ENCODE peak calls at places on chromosomes 7 and 10, in four cellular contexts. X, G, M and U are unnamed samples. For H3K4me1, the result is how much of the 10 kb centered on the place peaks cover.

GRCh38 chr10:57849726-57850357 is 417.9 kb downstream of the IPMK start:
- DNase-seq in X (no peak), G (peak), M (no peak), U (no peak)

GRCh38 chr7:78850093-78850740 is 603.2 kb downstream of the MAGI2 start:
- DNase-seq in X (no peak), G (no peak), M (no peak), U (no peak)

GRCh38 chr7:25244193-25244592 is 15.9 kb upstream of the NPVF start:
- DNase-seq in X (no peak), G (no peak), M (no peak), U (no peak)

GRCh38 chr10:131177431-131178327 is 133.8 kb downstream of the TCERG1L start:
- DNase-seq in X (peak), G (no peak), M (no peak), U (no peak)

GRCh38 chr7:158549176-158549833 is 38.3 kb downstream of the PTPRN2 start:
- DNase-seq in X (no peak), G (no peak), M (peak), U (no peak)

GRCh38 chr7:151436446-151437162 is 3.3 kb downstream of the CRYGN start:
- DNase-seq in X (peak), G (no peak), M (no peak), U (peak)

GRCh38 chr7:51430480-51431086 is 114.0 kb upstream of the COBL start:
- DNase-seq in X (no peak), G (peak), M (peak), U (no peak)

GRCh38 chr7:152341039-152341913 is 94.5 kb downstream of the KMT2C start:
- DNase-seq in X (no peak), G (peak), M (peak), U (no peak)

GRCh38 chr10:77310288-77310687 is 327.3 kb downstream of the KCNMA1 start:
- DNase-seq in X (no peak), G (no peak), M (no peak), U (no peak)

GRCh38 chr7:69844264-69844868 is 246.1 kb downstream of the AUTS2 start:
- DNase-seq in X (no peak), G (no peak), M (no peak), U (no peak)
- H3K4me1 ChIP-seq in X (under half), G (under half), M (under half), U (under half)

GRCh38 chr7:134828361-134828760 is 48.9 kb downstream of the CALD1 start:
- DNase-seq in X (no peak), G (peak), M (no peak), U (no peak)

GRCh38 chr7:134827889-134828288 is 48.5 kb downstream of the CALD1 start:
- DNase-seq in X (peak), G (peak), M (no peak), U (no peak)

GRCh38 chr7:134826105-134826504 is 46.7 kb downstream of the CALD1 start:
- DNase-seq in X (no peak), G (peak), M (peak), U (no peak)

GRCh38 chr7:134829381-134829986 is 50.0 kb downstream of the CALD1 start:
- DNase-seq in X (no peak), G (no peak), M (no peak), U (no peak)

GRCh38 chr7:134827436-134827835 is 48.0 kb downstream of the CALD1 start:
- DNase-seq in X (no peak), G (no peak), M (no peak), U (no peak)
- H3K4me1 ChIP-seq in X (half or more), G (under half), M (half or more), U (under half)

GRCh38 chr10:100890141-100890695 is 22.5 kb upstream of the SLF2 start:
- DNase-seq in X (no peak), G (no peak), M (no peak), U (no peak)
- H3K4me1 ChIP-seq in X (under half), G (under half), M (under half), U (under half)

DNA sequence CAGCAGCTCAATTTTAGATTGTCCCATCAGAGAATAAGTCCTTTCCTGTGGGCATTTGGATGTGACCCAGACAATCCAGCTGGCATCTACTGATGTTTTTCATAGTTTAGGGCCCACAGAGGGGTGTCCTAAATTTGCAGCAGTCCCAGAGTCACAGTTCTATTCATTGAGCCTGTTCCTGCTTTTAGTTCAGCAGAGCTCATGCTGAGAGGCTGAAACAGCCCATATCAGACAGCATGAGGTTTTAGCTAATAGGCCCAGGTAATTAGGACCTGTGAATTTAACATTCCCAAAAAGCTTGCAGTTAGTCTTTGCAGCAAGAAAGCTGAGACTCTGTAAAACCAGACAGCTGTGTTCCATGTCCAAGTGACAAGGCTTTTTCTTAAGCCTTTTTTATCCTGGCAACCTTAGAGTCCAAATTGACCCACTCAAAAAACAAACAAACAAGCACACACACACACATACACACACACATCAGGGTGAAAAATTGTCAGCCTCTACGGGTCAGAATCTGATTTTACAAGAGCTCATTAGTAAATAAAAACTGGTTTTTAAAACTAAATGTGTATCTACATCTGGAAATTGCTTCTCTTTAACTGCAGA is 33.8 kb downstream of the ANKIB1 start:
- DNase-seq in X (no peak), G (no peak), M (no peak), U (no peak)
- H3K4me1 ChIP-seq in X (under half), G (under half), M (under half), U (under half)

DNA sequence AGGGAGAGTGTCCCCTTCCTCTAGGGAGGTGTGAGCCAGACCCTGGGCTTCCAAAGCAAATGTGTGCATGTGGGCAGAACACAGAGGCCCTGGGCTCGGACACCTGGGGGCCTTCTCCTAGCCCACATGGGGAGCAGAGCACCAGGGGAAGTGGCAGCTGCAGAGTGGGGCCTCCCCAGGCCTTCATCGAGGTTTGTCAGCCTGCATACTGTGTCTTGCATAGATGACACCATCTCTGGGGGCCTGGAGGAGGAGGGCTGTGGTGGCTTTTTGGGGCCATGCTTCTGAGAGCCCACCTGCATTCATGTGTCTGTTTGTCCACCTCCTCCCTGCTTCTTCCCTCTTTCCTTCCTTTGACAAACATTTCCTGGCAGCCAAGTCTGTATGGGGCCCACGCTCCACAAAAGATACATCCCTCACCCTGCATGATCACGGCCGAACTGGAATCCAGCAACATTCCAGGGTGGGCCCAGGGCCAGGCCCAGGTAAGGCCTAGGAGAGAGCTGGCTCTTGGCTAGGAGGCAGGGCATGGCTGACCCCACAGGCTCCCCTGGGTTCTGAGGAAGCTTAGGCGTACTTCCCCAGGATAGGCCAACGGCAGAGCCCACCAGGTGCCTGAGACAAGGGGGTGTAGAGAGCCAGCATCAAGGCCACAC is 79.2 kb downstream of the ZMIZ1 start:
- DNase-seq in X (no peak), G (no peak), M (no peak), U (no peak)
- H3K4me1 ChIP-seq in X (half or more), G (half or more), M (half or more), U (half or more)

GRCh38 chr7:594212-594913 is 74.7 kb upstream of the PDGFA start:
- DNase-seq in X (no peak), G (no peak), M (no peak), U (no peak)

GRCh38 chr7:591856-592628 is 72.4 kb upstream of the PDGFA start:
- DNase-seq in X (no peak), G (no peak), M (no peak), U (no peak)

GRCh38 chr7:595621-596010 is 76.0 kb upstream of the PDGFA start:
- DNase-seq in X (no peak), G (no peak), M (no peak), U (no peak)

GRCh38 chr7:594920-595620 is 75.4 kb upstream of the PDGFA start:
- DNase-seq in X (no peak), G (no peak), M (no peak), U (no peak)

GRCh38 chr7:593324-594115 is 73.9 kb upstream of the PDGFA start:
- DNase-seq in X (no peak), G (no peak), M (no peak), U (no peak)
- H3K4me1 ChIP-seq in X (under half), G (under half), M (under half), U (under half)